ENCODE peak calls at places on chromosomes 3 and 15, in four cellular contexts. O, P, Y and S are unnamed samples.

GRCh38 chr3:197356275-197356674 is 57.9 kb upstream of the DLG1 start:
- DNase-seq in O (no peak), P (no peak), Y (no peak), S (no peak)

GRCh38 chr15:42736178-42736792 is 643 bp downstream of the CDAN1 start:
- DNase-seq in Y (peak; percentile 71), O (peak; percentile 81), P (no peak), S (no peak)

GRCh38 chr15:90463381-90463780 is 66.3 kb upstream of the CRTC3 start:
- DNase-seq in P (no peak), Y (no peak), O (no peak), S (no peak)

GRCh38 chr3:188889070-188889491 is 282.7 kb upstream of the TPRG1 start:
- DNase-seq in P (no peak), O (no peak), Y (no peak), S (no peak)

GRCh38 chr15:90889313-90889730 is 5.0 kb downstream of the FES start:
- DNase-seq in Y (no peak), O (no peak), P (no peak), S (no peak)

GRCh38 chr15:58539548-58539947 is 107.8 kb downstream of the LIPC start:
- DNase-seq in O (no peak), P (no peak), Y (no peak), S (no peak)

GRCh38 chr3:38114875-38115644 is 21.9 kb downstream of the ACAA1 start:
- DNase-seq in Y (no peak), P (no peak), O (no peak), S (no peak)

GRCh38 chr3:150699068-150699635 is 4.6 kb downstream of the ERICH6 start:
- DNase-seq in P (no peak), Y (no peak), O (no peak), S (no peak)

GRCh38 chr3:86837871-86838270 is 153.1 kb downstream of the VGLL3 start:
- DNase-seq in P (no peak), Y (no peak), O (no peak), S (no peak)

GRCh38 chr3:46986782-46987484 is 7.5 kb downstream of the NBEAL2 start:
- DNase-seq in Y (no peak), O (no peak), P (no peak), S (no peak)

GRCh38 chr3:170634663-170635096 is 48.8 kb upstream of the SLC7A14 start:
- DNase-seq in Y (no peak), O (no peak), P (no peak), S (no peak)

GRCh38 chr3:177336841-177337430 is 139.7 kb upstream of the TBL1XR1 start:
- DNase-seq in O (no peak), Y (no peak), P (peak; percentile 22), S (no peak)

GRCh38 chr3:18556503-18556902 is 131.4 kb upstream of the SATB1 start:
- DNase-seq in Y (no peak), P (no peak), O (no peak), S (no peak)

GRCh38 chr15:39770748-39771689 is 11.6 kb downstream of the FSIP1 start:
- DNase-seq in O (no peak), Y (no peak), P (no peak), S (no peak)

GRCh38 chr3:75781079-75781745 is 4.1 kb downstream of the ZNF717 start:
- DNase-seq in Y (no peak), P (no peak), O (no peak), S (no peak)

GRCh38 chr3:130968231-130968630 is 58.4 kb downstream of the ASTE1 start:
- DNase-seq in O (no peak), P (no peak), Y (no peak), S (no peak)

GRCh38 chr15:70795311-70795665 is 31.9 kb upstream of the UACA start:
- DNase-seq in P (no peak), Y (no peak), O (no peak), S (no peak)

GRCh38 chr3:156174229-156174847 is 54.0 kb downstream of the KCNAB1 start:
- DNase-seq in O (peak; percentile 33), P (no peak), Y (no peak), S (peak; percentile 84)

GRCh38 chr3:45123030-45123429 is 23.1 kb downstream of the CDCP1 start:
- DNase-seq in Y (no peak), O (no peak), P (no peak), S (no peak)

GRCh38 chr15:101805605-101806345 is 2.5 kb downstream of the OR4F6 start:
- DNase-seq in O (no peak), P (no peak), Y (no peak), S (no peak)

GRCh38 chr3:39428745-39429201 is 22.3 kb downstream of the RPSA start:
- DNase-seq in P (peak; percentile 43), Y (no peak), O (peak; percentile 25), S (no peak)

GRCh38 chr3:31377045-31377642 is 155.6 kb upstream of the STT3B start:
- DNase-seq in Y (no peak), O (no peak), P (no peak), S (no peak)

GRCh38 chr15:42159381-42160015 is 3.1 kb upstream of the PLA2G4F start:
- DNase-seq in Y (no peak), P (no peak), O (no peak), S (no peak)

GRCh38 chr3:30124435-30125390 is 481.7 kb upstream of the TGFBR2 start:
- DNase-seq in O (no peak), Y (no peak), P (no peak), S (no peak)

GRCh38 chr3:151439652-151440125 is 21.2 kb downstream of the IGSF10 start:
- DNase-seq in Y (peak; percentile 45), P (no peak), O (peak; percentile 50), S (peak; percentile 83)

GRCh38 chr3:60207833-60208367 is 1043.4 kb downstream of the FHIT start:
- DNase-seq in Y (no peak), P (no peak), O (no peak), S (no peak)

GRCh38 chr3:102124301-102125158 is 275.2 kb downstream of the NFKBIZ start:
- DNase-seq in Y (no peak), P (no peak), O (no peak), S (no peak)

GRCh38 chr3:37386627-37387230 is 212.3 kb upstream of the LRRFIP2 start:
- DNase-seq in Y (no peak), O (no peak), P (no peak), S (no peak)

GRCh38 chr3:129558076-129558771 is 15.2 kb downstream of the H1-8 start:
- DNase-seq in P (no peak), Y (no peak), O (no peak), S (no peak)

GRCh38 chr15:60379466-60380274 is 18.1 kb downstream of the ANXA2 start:
- DNase-seq in O (no peak), P (no peak), Y (no peak), S (no peak)

GRCh38 chr15:71278989-71279756 is 163.9 kb downstream of the THSD4 start:
- DNase-seq in O (no peak), Y (no peak), P (no peak), S (no peak)

GRCh38 chr3:184156522-184156955 is 1.4 kb downstream of the DVL3 start:
- DNase-seq in Y (peak; percentile 44), P (peak; percentile 65), O (peak; percentile 78), S (no peak)

GRCh38 chr3:139299261-139300132 is 44.3 kb upstream of the MRPS22 start:
- DNase-seq in Y (peak; percentile 93), O (no peak), P (no peak), S (no peak)

DNA sequence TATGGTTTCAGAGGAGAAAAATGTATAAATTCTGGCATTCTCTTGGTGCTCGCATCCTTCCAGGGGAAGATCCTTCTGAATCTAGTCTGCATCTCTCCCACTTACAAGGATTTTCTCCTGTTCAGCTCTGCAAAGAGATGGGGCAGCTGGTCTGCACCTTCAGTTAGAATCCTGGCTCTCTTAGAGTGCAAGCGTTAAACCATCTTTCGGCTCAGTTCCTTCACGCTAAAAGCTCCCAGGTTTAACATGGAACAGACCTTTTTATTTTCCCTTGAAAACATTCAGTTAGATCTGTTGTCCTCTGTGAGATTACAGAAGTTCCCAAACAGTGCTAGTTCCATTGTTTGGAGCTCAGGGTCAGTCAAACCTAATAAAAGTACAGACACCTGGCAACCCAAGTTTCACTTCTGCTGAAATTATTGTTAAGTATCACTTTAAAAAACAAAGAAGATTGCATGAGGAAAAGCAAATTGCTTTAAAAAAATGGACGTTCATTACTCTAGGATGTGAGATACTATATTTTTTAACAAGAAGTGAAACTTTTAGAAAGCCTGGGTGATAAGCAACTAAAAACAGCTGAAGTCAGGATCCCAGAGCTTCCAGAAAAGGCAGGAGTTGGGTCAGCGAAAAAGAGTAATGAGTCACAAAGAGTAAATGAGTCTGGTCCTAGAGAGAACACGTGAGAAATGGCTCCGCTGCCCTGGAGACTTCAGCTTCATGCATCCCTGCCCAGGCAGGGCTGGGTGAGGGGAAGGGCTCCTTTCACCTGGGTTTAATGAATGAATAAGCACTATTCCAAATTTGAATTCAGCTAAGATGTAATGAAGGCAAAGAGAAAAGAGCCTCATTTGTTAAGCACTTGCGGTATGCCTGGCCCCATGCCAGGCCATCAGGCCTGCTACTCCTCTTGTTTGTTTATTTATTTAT is 63.3 kb downstream of the ABTB1 start:
- DNase-seq in O (no peak), P (no peak), Y (no peak), S (no peak)
- TF ChIP-seq JUND in O (no peak), P (no peak), Y (no peak), S (no peak)

GRCh38 chr3:13244695-13245449 is 171.6 kb upstream of the IQSEC1 start:
- DNase-seq in Y (no peak), O (no peak), P (no peak), S (no peak)
- TF ChIP-seq JUND in Y (no peak), O (no peak), P (no peak), S (no peak)

GRCh38 chr3:73490453-73491311 is 134.1 kb downstream of the PDZRN3 start:
- DNase-seq in P (no peak), Y (no peak), O (no peak), S (no peak)
- TF ChIP-seq JUND in P (no peak), Y (no peak), O (no peak), S (no peak)

DNA sequence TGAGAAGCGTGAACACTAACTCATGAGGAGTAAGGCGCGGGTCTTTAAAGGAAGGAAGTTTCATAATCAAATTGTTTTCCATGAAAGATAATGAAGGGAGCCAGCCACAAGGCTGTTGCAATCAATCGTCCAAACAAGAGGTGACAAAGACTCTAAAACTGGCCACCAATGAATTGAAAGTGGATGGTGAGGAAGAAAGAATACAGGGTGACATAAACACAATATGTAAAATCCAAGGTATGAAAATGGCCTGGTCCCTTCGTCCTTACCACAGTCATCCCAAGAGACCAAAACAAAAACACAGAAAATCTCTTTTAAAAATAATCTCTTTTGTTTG is 12.0 kb downstream of the CD86 start:
- DNase-seq in Y (no peak), O (no peak), P (no peak), S (no peak)
- TF ChIP-seq JUND in Y (no peak), O (no peak), P (no peak), S (no peak)